ENCODE peak calls at places on chromosomes 12 and 14, in seven cellular contexts. R is neuronal stem cell, Q is IMR-90, E is H1, X is H9, Z is mesenchymal stem cell, O is trophoblast cell. I is an unnamed sample.

GRCh38 chr14:69298131-69299071 is 38.4 kb downstream of the GALNT16 start:
- DNase-seq in X (no peak), O (no peak), E (no peak), Q (no peak), R (no peak), Z (no peak), I (no peak)

GRCh38 chr14:105917933-105918436 is 391.6 kb downstream of the TMEM121 start:
- DNase-seq in Z (no peak), O (no peak), Q (no peak), X (no peak), E (no peak), R (no peak), I (no peak)

GRCh38 chr12:104680506-104680905 is 223.8 kb downstream of the CHST11 start:
- DNase-seq in Q (no peak), O (no peak), Z (no peak), E (no peak), X (no peak), R (no peak), I (no peak)

GRCh38 chr12:117350140-117350539 is 11.3 kb downstream of the NOS1 start:
- DNase-seq in O (no peak), Q (no peak), X (no peak), R (no peak), E (no peak), Z (no peak), I (no peak)

GRCh38 chr12:115134298-115134697 is 450.3 kb upstream of the TBX3 start:
- DNase-seq in R (no peak), Q (no peak), X (no peak), O (no peak), Z (no peak), E (no peak), I (no peak)

GRCh38 chr12:66014818-66015217 is 115.7 kb downstream of the LLPH start:
- DNase-seq in E (no peak), X (no peak), R (no peak), Q (peak), Z (peak), O (no peak), I (no peak)

GRCh38 chr12:46071335-46071734 is 81.0 kb upstream of the SCAF11 start:
- DNase-seq in E (no peak), R (no peak), O (no peak), Q (no peak), Z (no peak), X (no peak), I (peak)

GRCh38 chr14:20327005-20327869 is 5.8 kb downstream of the CCNB1IP1 start:
- DNase-seq in R (peak), X (no peak), Z (peak), Q (peak), O (peak), E (no peak), I (peak)

GRCh38 chr12:12582895-12583303 is 20.2 kb upstream of the DUSP16 start:
- DNase-seq in R (no peak), Z (peak), E (no peak), O (peak), X (no peak), Q (peak), I (no peak)

GRCh38 chr14:94126419-94126677 is 3.1 kb downstream of the IFI27L2 start:
- DNase-seq in O (no peak), Q (no peak), Z (no peak), R (no peak), E (no peak), X (no peak), I (no peak)

GRCh38 chr14:68871392-68871791 is 78.5 kb upstream of the ZFP36L1 start:
- DNase-seq in O (no peak), Q (no peak), Z (no peak), E (no peak), X (no peak), R (no peak), I (no peak)

GRCh38 chr14:54637829-54638446 is 71.0 kb downstream of the SAMD4A start:
- DNase-seq in E (no peak), Q (peak), Z (peak), X (no peak), O (no peak), R (no peak), I (no peak)

GRCh38 chr12:57268264-57268663 is 17.3 kb upstream of the STAC3 start:
- DNase-seq in O (no peak), E (no peak), X (no peak), Q (peak), R (no peak), Z (no peak), I (peak)

GRCh38 chr12:45292486-45293195 is 76.7 kb downstream of the ANO6 start:
- DNase-seq in O (no peak), Q (peak), R (no peak), Z (no peak), X (no peak), E (no peak), I (no peak)

GRCh38 chr14:94320243-94320642 is 2.9 kb downstream of the SERPINA6 start:
- DNase-seq in Z (no peak), Q (no peak), R (no peak), O (no peak), E (no peak), X (no peak), I (no peak)

GRCh38 chr14:22997676-22998323 is 12.1 kb downstream of the C14orf93 start:
- DNase-seq in Q (no peak), Z (no peak), O (no peak), X (no peak), E (no peak), R (no peak), I (no peak)

GRCh38 chr14:54722791-54723432 is 156.0 kb downstream of the SAMD4A start:
- DNase-seq in R (peak), Z (no peak), X (no peak), E (no peak), Q (peak), O (no peak), I (peak)

GRCh38 chr14:105458571-105458970 is 16.1 kb upstream of the CRIP2 start:
- DNase-seq in O (no peak), X (no peak), R (no peak), E (no peak), Z (no peak), Q (no peak), I (no peak)

GRCh38 chr14:100190126-100190525 is 30.7 kb upstream of the DEGS2 start:
- DNase-seq in O (no peak), Z (no peak), E (no peak), Q (no peak), R (no peak), X (no peak), I (no peak)

GRCh38 chr12:10205251-10205807 is 7.3 kb upstream of the GABARAPL1 start:
- DNase-seq in E (no peak), Q (peak), X (no peak), Z (peak), R (no peak), O (peak), I (peak)

GRCh38 chr14:103730490-103731035 is 15.0 kb downstream of the ZFYVE21 start:
- DNase-seq in Q (no peak), O (no peak), Z (no peak), E (no peak), R (no peak), X (no peak), I (no peak)

GRCh38 chr12:5589055-5589454 is 157.1 kb downstream of the NTF3 start:
- DNase-seq in Z (no peak), E (no peak), R (no peak), Q (no peak), X (no peak), O (no peak), I (no peak)

GRCh38 chr12:5588231-5588995 is 156.5 kb downstream of the NTF3 start:
- DNase-seq in Q (peak), X (no peak), O (no peak), E (no peak), R (no peak), Z (peak), I (no peak)

GRCh38 chr12:5584776-5585560 is 153.1 kb downstream of the NTF3 start:
- DNase-seq in Z (no peak), R (no peak), O (peak), E (no peak), Q (no peak), X (no peak), I (no peak)

GRCh38 chr12:5587701-5588100 is 155.8 kb downstream of the NTF3 start:
- DNase-seq in X (peak), Z (no peak), Q (no peak), O (no peak), E (no peak), R (peak), I (peak)

GRCh38 chr12:5586201-5586600 is 154.3 kb downstream of the NTF3 start:
- DNase-seq in O (peak), X (no peak), Q (peak), Z (peak), E (no peak), R (no peak), I (peak)
- H3K4ac ChIP-seq in O (no peak), X (no peak), Q (peak), Z (peak), E (no peak), R (no peak), I (no peak)

GRCh38 chr14:91125801-91126200 is 11.9 kb downstream of the DGLUCY start:
- DNase-seq in O (no peak), E (no peak), Q (no peak), R (no peak), X (no peak), Z (no peak), I (no peak)

GRCh38 chr14:91119556-91120311 is 5.9 kb downstream of the DGLUCY start:
- DNase-seq in Z (peak), Q (peak), X (no peak), R (no peak), O (peak), E (no peak), I (no peak)

GRCh38 chr14:91126761-91127160 is 12.9 kb downstream of the DGLUCY start:
- DNase-seq in Q (no peak), R (no peak), E (no peak), X (no peak), Z (no peak), O (no peak), I (no peak)

GRCh38 chr14:91125271-91125661 is 11.4 kb downstream of the DGLUCY start:
- DNase-seq in Q (no peak), Z (no peak), R (no peak), O (no peak), X (no peak), E (no peak), I (no peak)

DNA sequence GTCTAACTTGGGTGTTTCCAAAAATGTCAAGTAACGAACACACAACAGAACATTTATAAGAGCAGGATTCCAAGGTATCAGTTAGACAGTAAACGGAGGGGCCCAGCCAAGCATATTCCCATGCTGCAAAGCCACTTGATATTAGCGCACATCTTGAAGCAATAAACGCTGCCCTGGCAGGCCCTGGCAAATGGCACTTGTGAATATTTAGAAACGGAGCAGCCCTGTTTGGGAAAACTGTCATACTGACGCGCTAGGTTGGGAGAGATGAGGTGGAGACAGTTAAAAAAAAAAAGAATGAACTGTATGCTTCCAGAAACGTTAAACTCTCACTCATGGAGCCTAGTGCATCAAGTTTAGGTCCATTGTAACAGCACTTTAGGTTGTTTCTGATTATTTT is 9.3 kb downstream of the DGLUCY start:
- DNase-seq in O (no peak), Q (no peak), R (no peak), X (no peak), Z (no peak), E (no peak), I (no peak)
- H3K27ac ChIP-seq in O (no peak), Q (no peak), R (no peak), X (no peak), Z (no peak), E (no peak), I (no peak)

DNA sequence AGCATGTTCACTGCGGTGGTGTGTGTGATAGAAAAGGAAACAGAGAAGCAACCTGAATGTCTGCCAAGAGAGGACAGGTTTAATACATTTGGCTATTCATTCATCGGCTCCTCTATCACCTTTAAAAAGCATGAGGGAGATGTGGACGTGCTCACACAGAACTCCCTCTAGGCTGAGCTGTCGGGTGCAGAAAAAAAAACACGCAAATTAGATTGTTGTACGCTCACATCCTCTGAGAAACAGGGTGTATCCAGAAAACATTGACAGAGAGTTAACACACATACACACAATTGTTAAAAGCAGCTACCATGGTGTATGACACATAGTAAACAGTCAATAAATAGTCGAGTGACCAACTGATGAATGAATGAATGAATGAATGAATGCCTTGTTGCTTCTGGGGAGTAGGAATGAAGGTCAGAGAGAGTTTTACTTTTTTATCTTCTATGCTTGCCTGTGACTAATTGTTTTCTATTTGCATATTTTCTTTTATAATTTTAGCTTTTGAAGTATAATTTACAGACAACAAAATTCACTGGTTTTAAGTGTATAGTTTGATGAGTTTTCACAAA is 19.9 kb upstream of the FAM222A start:
- DNase-seq in X (no peak), R (no peak), E (no peak), Z (no peak), O (no peak), Q (no peak), I (no peak)
- H2BK5ac ChIP-seq in X (no peak), R (no peak), E (no peak), Z (no peak), O (no peak), Q (no peak), I (no peak)

GRCh38 chr12:131551675-131552074 is 159.2 kb upstream of the SFSWAP start:
- DNase-seq in E (no peak), X (no peak), O (no peak), Q (no peak), R (no peak), Z (no peak), I (no peak)
- H3K4ac ChIP-seq in E (peak), X (no peak), O (no peak), Q (no peak), R (no peak), Z (no peak), I (no peak)

GRCh38 chr14:64943981-64944520 is 1.5 kb upstream of the GPX2 start:
- DNase-seq in Z (no peak), O (no peak), Q (no peak), E (no peak), R (no peak), X (no peak), I (no peak)

GRCh38 chr14:64942531-64943111 is at the start of gene GPX2:
- DNase-seq in O (no peak), Z (no peak), E (no peak), R (no peak), Q (no peak), X (no peak), I (peak)

GRCh38 chr14:64944861-64945260 is 2.3 kb upstream of the GPX2 start:
- DNase-seq in E (no peak), Z (no peak), X (no peak), O (no peak), Q (no peak), R (no peak), I (no peak)

GRCh38 chr14:64945431-64945830 is 2.9 kb upstream of the GPX2 start:
- DNase-seq in O (no peak), X (no peak), E (no peak), Q (no peak), Z (no peak), R (no peak), I (no peak)

DNA sequence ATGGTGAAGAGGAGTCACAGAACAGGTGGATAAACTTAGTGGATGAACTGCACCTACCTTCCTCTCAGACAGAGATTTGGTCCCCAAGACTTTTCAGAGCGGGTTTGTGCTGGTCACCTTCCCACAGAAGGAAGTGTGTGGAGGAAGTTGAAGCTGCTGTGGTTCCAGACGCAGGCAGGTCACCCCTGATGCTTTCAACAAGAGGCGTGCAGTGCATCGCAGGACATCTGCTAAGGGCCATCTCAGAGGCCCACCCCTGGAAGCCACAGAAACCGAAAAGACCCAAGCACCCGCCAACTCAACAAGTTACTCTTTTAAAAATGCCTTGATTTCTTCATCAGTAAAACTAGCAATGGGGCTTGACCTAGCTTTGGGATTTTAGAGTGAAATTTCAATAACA is 1.0 kb upstream of the GPX2 start:
- DNase-seq in O (no peak), R (no peak), Z (no peak), X (no peak), E (no peak), Q (no peak), I (no peak)
- H3K27ac ChIP-seq in O (no peak), R (no peak), Z (no peak), X (no peak), E (no peak), Q (no peak), I (no peak)

DNA sequence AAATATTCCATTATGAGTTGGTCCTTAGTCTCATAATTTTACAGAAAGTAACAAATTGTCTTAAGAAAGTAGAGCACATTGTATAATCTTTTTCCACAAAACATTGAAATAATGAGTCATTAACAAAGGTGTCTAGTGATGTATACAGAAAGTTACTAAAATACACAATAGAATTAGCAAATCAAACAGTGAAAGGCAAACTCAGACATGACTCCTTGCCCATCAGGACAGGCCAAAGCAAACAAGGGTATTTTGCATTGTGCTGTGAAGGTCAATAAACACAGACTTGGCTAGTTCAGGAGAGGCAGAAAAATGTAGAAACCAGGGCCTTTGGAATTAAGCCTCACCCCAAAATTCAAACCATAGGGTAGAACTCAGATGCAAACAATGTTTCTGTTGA is 37.3 kb downstream of the SIX4 start:
- DNase-seq in Z (no peak), X (no peak), Q (no peak), R (no peak), O (no peak), E (no peak), I (no peak)
- H2BK5ac ChIP-seq in Z (no peak), X (no peak), Q (no peak), R (no peak), O (no peak), E (no peak), I (no peak)

DNA sequence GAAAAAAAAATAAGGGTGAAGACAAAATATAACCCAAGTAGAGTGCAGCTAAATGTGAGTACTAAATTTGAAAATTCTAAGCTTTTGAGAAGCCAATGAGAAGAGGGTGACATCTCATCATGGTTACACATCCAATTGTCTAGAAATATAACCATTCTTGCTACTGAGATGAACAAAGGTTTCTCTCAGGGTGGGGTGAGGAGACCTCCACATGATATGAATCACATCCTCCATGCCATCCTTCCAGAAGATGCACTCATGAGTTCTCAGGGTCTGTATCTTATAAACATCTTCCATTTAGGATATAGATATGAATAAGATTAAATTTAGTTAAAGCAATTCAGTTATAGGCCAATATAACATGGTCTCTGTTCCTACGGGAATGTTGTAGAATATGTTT is 38.9 kb upstream of the E2F7 start:
- DNase-seq in R (no peak), X (no peak), Z (no peak), E (no peak), O (no peak), Q (peak), I (no peak)
- H3K4ac ChIP-seq in R (no peak), X (no peak), Z (no peak), E (no peak), O (no peak), Q (peak), I (no peak)

GRCh38 chr12:1836241-1836803 is 16.0 kb downstream of the LRTM2 start:
- DNase-seq in E (no peak), R (no peak), X (no peak), O (no peak), Q (no peak), Z (no peak), I (no peak)
- H3K27ac ChIP-seq in E (no peak), R (no peak), X (no peak), O (no peak), Q (no peak), Z (no peak), I (no peak)